ENCODE peak calls at places on chromosomes 5 and 9, in five cellular contexts. R is CD8-positive, alpha-beta memory T cell; B is IMR-90; Y is breast epithelium; U is prostate gland. H is an unnamed sample.
A peak's percentile ranks its signal among the peaks of the same experiment; 100 is the strongest.

GRCh38 chr9:84669008-84669292 is 579 bp upstream of the NTRK2 start:
- DNase-seq in B (no peak), U (no peak), R (no peak), Y (no peak), H (no peak)

GRCh38 chr9:94554439-94555331 is at the start of gene PCAT7:
- DNase-seq in B (no peak), U (peak; percentile 36), Y (peak; percentile 68), R (no peak), H (no peak)

GRCh38 chr5:61440086-61440485 is 108.0 kb downstream of the ZSWIM6 start:
- DNase-seq in U (no peak), R (no peak), Y (no peak), B (no peak), H (no peak)

GRCh38 chr9:119003882-119004617 is 365.2 kb downstream of the BRINP1 start:
- DNase-seq in Y (no peak), U (no peak), R (no peak), B (no peak), H (no peak)

GRCh38 chr9:23824241-23825142 is 1.5 kb downstream of the ELAVL2 start:
- DNase-seq in R (no peak), Y (no peak), U (no peak), B (no peak), H (no peak)

GRCh38 chr5:159330131-159330530 is at the start of gene IL12B:
- DNase-seq in R (no peak), B (peak; percentile 70), Y (no peak), U (no peak), H (no peak)

GRCh38 chr5:154038241-154038603 is 488 bp downstream of the FAM114A2 start:
- DNase-seq in Y (no peak), R (peak; percentile 19), U (peak; percentile 16), B (no peak), H (no peak)

GRCh38 chr5:6371079-6371810 is 7.1 kb downstream of the MED10 start:
- DNase-seq in B (no peak), U (no peak), R (no peak), Y (no peak), H (no peak)

GRCh38 chr5:139744471-139745120 is 51.0 kb upstream of the PSD2 start:
- DNase-seq in B (no peak), Y (no peak), R (no peak), U (no peak), H (no peak)

DNA sequence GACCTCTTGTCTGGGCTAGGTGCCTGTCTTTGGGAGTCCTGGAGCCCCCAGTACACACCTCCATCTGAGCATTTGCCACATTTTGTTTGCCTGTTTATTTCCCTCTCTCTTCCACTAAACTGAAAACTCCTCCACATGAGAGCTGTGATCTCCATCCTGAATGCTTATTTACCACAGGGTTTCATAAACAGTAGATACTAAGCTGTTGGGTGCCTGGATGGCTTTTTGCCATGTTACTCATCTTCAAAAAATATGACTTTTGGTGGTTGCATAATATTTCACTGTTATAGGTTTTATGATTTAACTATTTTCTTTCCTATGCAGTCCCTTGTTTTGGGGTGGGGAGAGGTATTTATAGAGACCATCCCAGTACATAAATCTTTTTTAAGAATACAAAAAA is 99.6 kb downstream of the APBA1 start:
- DNase-seq in Y (no peak), R (no peak), U (no peak), B (no peak), H (no peak)
- H3K4me1 ChIP-seq in Y (no peaks in the 10 kb centered on the region), R (no peaks in the 10 kb centered on the region), U (no peaks in the 10 kb centered on the region), B (peaks cover 12% of the 10 kb centered on the region), H (peaks cover 14% of the 10 kb centered on the region)

DNA sequence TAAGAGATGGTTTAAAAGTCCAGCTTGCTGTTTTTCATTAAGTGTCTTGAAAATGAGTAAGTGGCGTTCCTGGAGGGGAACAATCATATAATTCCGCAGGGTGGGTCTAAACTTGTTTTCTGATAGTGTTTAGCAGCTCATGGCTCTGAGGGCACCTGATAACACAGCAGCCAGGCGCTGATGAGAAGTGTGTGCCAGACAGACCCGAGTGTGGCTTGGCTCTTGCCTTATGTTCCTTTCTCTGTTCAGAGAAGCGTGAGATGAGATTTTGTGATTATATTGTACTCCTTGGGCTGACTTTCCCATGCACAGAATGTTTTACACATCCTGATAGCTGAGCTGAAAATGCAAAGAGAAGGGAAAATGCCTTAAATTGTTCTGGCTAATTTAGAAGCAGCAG is 152.5 kb upstream of the OTULINL start:
- DNase-seq in U (no peak), B (no peak), R (no peak), Y (no peak), H (no peak)
- H3K27ac ChIP-seq in U (peak overlapping the region; percentile 62), B (no peak overlapping the region), R (no peak overlapping the region), Y (no peak overlapping the region), H (no peak overlapping the region)

GRCh38 chr9:38229123-38229829 is 160.2 kb upstream of the SHB start:
- DNase-seq in R (no peak), Y (no peak), U (no peak), B (no peak), H (no peak)
- H3K36me3 ChIP-seq in R (no peaks in the 10 kb centered on the region), Y (no peaks in the 10 kb centered on the region), U (no peaks in the 10 kb centered on the region), B (no peaks in the 10 kb centered on the region), H (no peaks in the 10 kb centered on the region)

GRCh38 chr5:150647275-150648251 is 7.1 kb downstream of the SYNPO start:
- DNase-seq in Y (no peak), B (no peak), R (no peak), U (no peak), H (no peak)

GRCh38 chr5:150648294-150649107 is 8.0 kb downstream of the SYNPO start:
- DNase-seq in R (no peak), Y (no peak), B (no peak), U (no peak), H (no peak)

GRCh38 chr5:150649828-150650712 is 9.6 kb downstream of the SYNPO start:
- DNase-seq in B (no peak), R (no peak), Y (no peak), U (no peak), H (no peak)

GRCh38 chr5:150650713-150651000 is 10.2 kb downstream of the SYNPO start:
- DNase-seq in R (no peak), U (no peak), Y (no peak), B (no peak), H (no peak)

DNA sequence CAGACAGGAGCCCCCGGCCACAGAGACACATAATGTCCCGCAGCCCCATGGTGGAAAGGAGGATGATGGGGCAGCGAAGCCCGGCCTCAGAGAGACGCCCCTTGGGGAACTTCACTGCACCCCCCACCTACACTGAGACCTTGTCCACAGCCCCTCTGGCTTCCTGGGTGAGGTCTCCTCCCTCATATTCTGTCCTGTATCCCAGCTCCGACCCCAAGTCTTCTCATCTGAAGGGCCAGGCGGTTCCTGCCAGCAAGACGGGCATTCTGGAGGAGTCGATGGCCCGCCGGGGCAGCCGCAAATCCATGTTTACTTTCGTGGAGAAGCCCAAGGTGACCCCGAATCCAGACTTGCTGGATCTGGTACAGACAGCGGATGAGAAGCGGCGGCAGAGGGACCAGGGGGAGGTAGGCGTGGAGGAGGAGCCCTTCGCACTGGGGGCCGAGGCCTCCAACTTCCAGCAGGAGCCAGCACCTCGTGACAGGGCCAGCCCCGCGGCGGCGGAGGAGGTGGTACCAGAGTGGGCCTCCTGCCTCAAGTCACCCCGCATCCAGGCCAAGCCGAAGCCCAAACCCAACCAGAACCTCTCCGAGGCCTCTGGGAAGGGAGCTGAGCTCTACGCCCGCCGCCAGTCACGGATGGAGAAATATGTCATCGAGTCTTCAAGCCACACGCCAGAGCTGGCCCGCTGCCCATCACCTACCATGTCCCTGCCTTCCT is 8.8 kb downstream of the SYNPO start:
- DNase-seq in R (no peak), Y (no peak), B (no peak), U (no peak), H (no peak)
- H3K4me1 ChIP-seq in R (no peaks in the 10 kb centered on the region), Y (no peaks in the 10 kb centered on the region), B (peaks cover 32% of the 10 kb centered on the region), U (no peaks in the 10 kb centered on the region), H (peaks cover 73% of the 10 kb centered on the region)

H was measured in esophagus squamous epithelium.